ENCODE peak calls at places on chromosomes 6 and 20, in five cellular contexts. O is foreskin keratinocyte, R is bronchial epithelial cell, U is MCF 10A, G is GM13976. Q is an unnamed sample.

GRCh38 chr6:155530219-155530834 is 74.7 kb upstream of the NOX3 start:
- DNase-seq in O (peak), R (peak), U (peak), G (peak), Q (no peak)

GRCh38 chr6:14934011-14934410 is 311.9 kb upstream of the JARID2 start:
- DNase-seq in O (no peak), R (no peak), U (no peak), G (no peak), Q (no peak)

GRCh38 chr6:159100011-159100788 is 55.4 kb upstream of the TAGAP start:
- DNase-seq in O (no peak), R (no peak), U (no peak), G (no peak), Q (no peak)

GRCh38 chr6:151276112-151276745 is 36.5 kb downstream of the AKAP12 start:
- DNase-seq in O (peak), R (peak), U (peak), G (no peak), Q (no peak)

GRCh38 chr20:7792131-7792869 is 148.0 kb downstream of the HAO1 start:
- DNase-seq in O (peak), R (peak), U (peak), G (no peak), Q (no peak)

GRCh38 chr6:90221403-90221802 is 75.2 kb downstream of the BACH2 start:
- DNase-seq in O (no peak), R (no peak), U (no peak), G (no peak), Q (no peak)

GRCh38 chr6:154653853-154654252 is 79.4 kb upstream of the SCAF8 start:
- DNase-seq in O (peak), R (peak), U (peak), G (no peak), Q (no peak)

GRCh38 chr20:25230177-25230831 is 17.6 kb upstream of the PYGB start:
- DNase-seq in O (no peak), R (no peak), U (no peak), G (no peak), Q (peak)

DNA sequence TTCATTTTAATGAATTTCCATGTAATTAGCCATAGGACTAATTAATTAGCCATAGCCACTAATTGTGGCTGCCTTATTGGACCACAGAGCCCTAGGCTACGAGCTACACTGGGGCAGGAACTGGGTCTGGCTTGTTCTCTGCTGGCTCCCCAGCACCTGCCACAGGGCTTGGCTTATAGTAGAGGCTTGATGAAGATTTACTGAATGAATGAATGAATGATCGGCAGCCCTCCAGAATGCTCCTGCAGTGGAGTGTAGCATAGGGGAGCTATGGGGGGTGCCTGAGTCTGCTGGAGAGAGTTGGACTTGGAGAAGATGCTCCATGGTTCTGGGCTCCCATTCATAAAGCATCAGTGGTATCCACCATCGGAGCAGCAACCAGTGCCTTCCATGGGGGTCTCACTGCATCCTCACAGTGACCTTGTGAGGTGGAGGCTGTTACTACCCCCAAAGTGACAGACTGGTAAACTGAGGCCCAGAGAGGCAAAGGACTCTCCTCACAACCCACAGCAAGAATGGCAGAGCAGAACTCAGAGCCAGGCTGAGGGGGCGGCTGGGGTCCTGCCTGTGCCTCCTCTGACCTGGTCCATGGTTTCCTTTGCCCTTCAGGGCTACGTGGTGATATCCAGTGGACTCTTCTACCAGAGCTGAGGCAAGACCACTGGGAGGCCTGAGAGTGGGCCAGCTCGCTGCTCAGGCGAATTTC is 8.6 kb upstream of the BPIFB6 start:
- DNase-seq in O (no peak), R (no peak), U (no peak), G (no peak), Q (no peak)
- TF ChIP-seq CTCF in O (no peak), R (no peak), U (no peak), G (no peak), Q (no peak)

DNA sequence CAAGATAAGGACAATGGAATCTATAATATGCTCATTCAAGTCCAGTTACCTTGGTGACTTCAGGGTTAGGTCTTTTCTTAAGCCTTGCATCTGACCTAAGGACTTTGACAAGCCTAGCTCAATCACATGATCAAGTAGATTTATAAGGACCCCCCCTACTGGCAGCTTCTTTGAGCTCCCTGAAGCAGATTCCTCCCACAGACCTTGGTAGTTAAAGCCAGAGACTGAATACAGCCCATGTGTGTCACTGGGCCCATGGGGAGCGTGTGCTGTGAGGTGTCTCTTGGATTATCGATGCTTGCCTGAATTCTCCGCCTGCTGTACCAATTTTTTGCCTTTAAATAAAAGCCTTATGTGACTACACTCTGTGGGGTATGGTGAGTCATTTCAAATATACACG is 372.7 kb upstream of the RGS17 start:
- DNase-seq in O (no peak), R (peak), U (peak), G (no peak), Q (no peak)
- TF ChIP-seq CTCF in O (no peak), R (peak), U (no peak), G (no peak), Q (no peak)

GRCh38 chr6:37819177-37819801 is at the start of gene ZFAND3:
- DNase-seq in O (peak), R (peak), U (peak), G (peak), Q (peak)

GRCh38 chr6:37821449-37821848 is 1.9 kb downstream of the ZFAND3 start:
- DNase-seq in O (no peak), R (no peak), U (no peak), G (no peak), Q (no peak)

GRCh38 chr6:37818536-37819176 is 871 bp upstream of the ZFAND3 start:
- DNase-seq in O (peak), R (peak), U (peak), G (peak), Q (peak)

GRCh38 chr6:37819802-37820712 is 530 bp downstream of the ZFAND3 start:
- DNase-seq in O (peak), R (peak), U (peak), G (peak), Q (peak)

DNA sequence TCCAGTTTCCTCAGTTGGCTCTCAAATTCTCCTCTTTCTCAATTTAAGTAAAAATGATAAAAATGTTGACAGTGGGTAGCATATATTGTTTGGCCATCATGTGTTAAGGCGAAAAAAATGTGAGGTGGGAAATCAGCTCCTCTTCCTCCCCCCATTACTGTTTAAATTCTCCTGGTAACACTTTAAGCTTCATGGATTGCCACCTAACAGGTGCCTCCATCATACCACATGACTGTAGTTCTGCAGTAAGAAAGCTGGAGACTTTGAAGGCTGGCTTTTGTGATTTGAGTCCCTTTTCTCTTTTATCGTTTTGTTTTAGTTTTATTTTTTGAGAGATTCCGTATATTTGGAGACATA is 1.2 kb downstream of the ZFAND3 start:
- DNase-seq in O (no peak), R (no peak), U (no peak), G (no peak), Q (no peak)
- TF ChIP-seq CTCF in O (no peak), R (no peak), U (no peak), G (no peak), Q (no peak)

DNA sequence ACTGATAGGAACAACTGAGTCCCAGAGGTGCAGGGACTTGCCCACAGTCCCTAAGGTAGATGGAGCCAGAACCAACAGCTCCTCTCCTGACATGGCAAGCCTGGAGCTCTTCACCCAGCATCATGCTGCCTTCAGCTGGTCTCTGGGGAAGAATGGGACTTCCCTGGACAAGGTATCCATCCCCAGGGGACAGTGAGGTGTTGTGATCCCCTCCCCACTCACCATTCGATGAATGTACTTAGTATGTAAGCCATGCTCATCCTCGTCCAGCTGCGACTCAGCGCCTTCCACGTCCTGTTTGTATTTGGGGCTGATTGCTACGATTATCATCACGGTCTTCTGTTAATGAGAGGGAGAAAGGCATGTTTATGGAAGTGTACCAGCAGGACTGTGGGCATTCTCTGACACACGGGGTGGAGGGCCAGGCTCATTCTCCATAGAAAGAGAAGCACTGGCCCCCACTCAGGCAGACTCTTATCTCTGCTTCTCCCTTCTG is 39.4 kb downstream of the TRAF3IP2 start:
- DNase-seq in O (no peak), R (no peak), U (no peak), G (no peak), Q (no peak)
- TF ChIP-seq CTCF in O (no peak), R (no peak), U (peak), G (no peak), Q (no peak)

Q was measured in spleen.